ENCODE peak calls at places on chromosomes 16 and 17, in five cellular contexts. A, R, O, M and Z are unnamed samples.

GRCh38 chr16:67993207-67994036 is 5.9 kb downstream of the DPEP2 start:
- DNase-seq in A (peak), R (peak), O (peak), M (peak), Z (peak)

GRCh38 chr16:28180660-28181556 is 30.9 kb downstream of the XPO6 start:
- DNase-seq in A (no peak), R (no peak), O (peak), M (no peak), Z (peak)

GRCh38 chr16:5427571-5427970 is 330.0 kb upstream of the EEF2KMT start:
- DNase-seq in O (no peak), R (no peak), A (no peak), M (no peak), Z (no peak)

GRCh38 chr17:27049104-27049784 is 244.7 kb upstream of the WSB1 start:
- DNase-seq in A (no peak), O (no peak), R (no peak), M (no peak), Z (peak)

GRCh38 chr16:70349783-70350182 is 3.1 kb downstream of the DDX19A start:
- DNase-seq in M (no peak), A (no peak), O (no peak), R (no peak), Z (no peak)

GRCh38 chr17:29931253-29931932 is 1.4 kb upstream of the SSH2 start:
- DNase-seq in M (peak), R (no peak), A (peak), O (peak), Z (peak)

GRCh38 chr17:82492647-82493516 is 26.6 kb upstream of the FOXK2 start:
- DNase-seq in R (no peak), O (peak), A (no peak), M (no peak), Z (peak)

GRCh38 chr17:64005734-64006167 is 7.6 kb downstream of the PRR29 start:
- DNase-seq in R (peak), M (peak), A (no peak), O (no peak), Z (no peak)

GRCh38 chr17:63740464-63741181 is 976 bp downstream of the STRADA start:
- DNase-seq in O (peak), A (no peak), M (no peak), R (no peak), Z (peak)

GRCh38 chr16:87487361-87487924 is 5.4 kb downstream of the ZCCHC14 start:
- DNase-seq in R (peak), M (no peak), O (peak), A (no peak), Z (peak)

GRCh38 chr16:11346700-11347319 is 1.6 kb downstream of the RMI2 start:
- DNase-seq in A (no peak), M (no peak), R (no peak), O (no peak), Z (no peak)

GRCh38 chr17:43767713-43768059 is 9.1 kb upstream of the SOST start:
- DNase-seq in M (no peak), O (no peak), R (no peak), A (no peak), Z (no peak)

GRCh38 chr16:59412275-59412841 is 678.2 kb upstream of the GOT2 start:
- DNase-seq in A (no peak), R (no peak), M (no peak), O (peak), Z (peak)

GRCh38 chr16:29675811-29676643 is 3.0 kb upstream of the QPRT start:
- DNase-seq in A (no peak), R (no peak), M (no peak), O (peak), Z (peak)

GRCh38 chr16:2520784-2521577 is 810 bp downstream of the AMDHD2 start:
- DNase-seq in A (peak), O (no peak), M (peak), R (peak), Z (peak)

GRCh38 chr17:3879181-3879580 is 13.7 kb downstream of the CAMKK1 start:
- DNase-seq in O (peak), A (no peak), M (no peak), R (no peak), Z (no peak)

GRCh38 chr17:29140631-29141483 is 39.3 kb downstream of the MYO18A start:
- DNase-seq in R (no peak), O (no peak), M (no peak), A (peak), Z (no peak)

GRCh38 chr16:19748389-19749110 is 30.5 kb downstream of the IQCK start:
- DNase-seq in A (no peak), R (no peak), O (no peak), M (no peak), Z (peak)

GRCh38 chr16:89312598-89313299 is 95.2 kb downstream of the ZNF778 start:
- DNase-seq in O (no peak), R (no peak), M (no peak), A (no peak), Z (no peak)

GRCh38 chr17:48294989-48295892 is 134.8 kb downstream of the SKAP1 start:
- DNase-seq in R (no peak), M (no peak), A (no peak), O (no peak), Z (peak)

GRCh38 chr17:49787932-49788442 is 494 bp upstream of the KAT7 start:
- DNase-seq in R (no peak), M (no peak), A (no peak), O (peak), Z (no peak)

GRCh38 chr17:29292992-29293889 is 707 bp downstream of the NUFIP2 start:
- DNase-seq in R (peak), O (peak), M (peak), A (peak), Z (peak)

GRCh38 chr17:81931189-81931556 is 3.6 kb upstream of the MAFG start:
- DNase-seq in O (no peak), R (no peak), A (no peak), M (no peak), Z (no peak)

GRCh38 chr16:65180986-65181710 is 59.3 kb upstream of the CDH11 start:
- DNase-seq in A (no peak), R (no peak), O (no peak), M (no peak), Z (no peak)

GRCh38 chr16:15996432-15997109 is 47.2 kb downstream of the ABCC1 start:
- DNase-seq in A (no peak), R (no peak), M (peak), O (peak), Z (peak)

GRCh38 chr17:8502100-8502499 is 66.4 kb downstream of the NDEL1 start:
- DNase-seq in M (no peak), A (no peak), O (no peak), R (no peak), Z (no peak)

GRCh38 chr17:77476920-77477805 is 336.4 kb downstream of the SEC14L1 start:
- DNase-seq in O (peak), R (no peak), A (no peak), M (peak), Z (peak)

GRCh38 chr16:50884066-50884860 is 142.4 kb downstream of the CYLD start:
- DNase-seq in M (no peak), O (no peak), R (no peak), A (no peak), Z (peak)

GRCh38 chr17:4588862-4589625 is 4.7 kb downstream of the SMTNL2 start:
- DNase-seq in O (no peak), M (no peak), R (no peak), A (no peak), Z (no peak)

GRCh38 chr17:6862822-6863221 is 31.3 kb upstream of the TEKT1 start:
- DNase-seq in O (no peak), M (no peak), A (no peak), R (no peak), Z (peak)

GRCh38 chr16:89498839-89499238 is 8.5 kb upstream of the ANKRD11 start:
- DNase-seq in M (peak), R (no peak), A (no peak), O (no peak), Z (no peak)

GRCh38 chr17:29584452-29585079 is 4.9 kb downstream of the GIT1 start:
- DNase-seq in M (no peak), R (no peak), A (no peak), O (peak), Z (no peak)

GRCh38 chr16:57091990-57092785 is at the start of gene CPNE2:
- DNase-seq in R (peak), A (no peak), O (peak), M (peak), Z (peak)

GRCh38 chr17:49528966-49529365 is 33.9 kb downstream of the NGFR start:
- DNase-seq in M (no peak), R (no peak), A (no peak), O (no peak), Z (no peak)

GRCh38 chr16:67372664-67373063 is 20.6 kb downstream of the TPPP3 start:
- DNase-seq in O (peak), M (no peak), A (no peak), R (no peak), Z (peak)

DNA sequence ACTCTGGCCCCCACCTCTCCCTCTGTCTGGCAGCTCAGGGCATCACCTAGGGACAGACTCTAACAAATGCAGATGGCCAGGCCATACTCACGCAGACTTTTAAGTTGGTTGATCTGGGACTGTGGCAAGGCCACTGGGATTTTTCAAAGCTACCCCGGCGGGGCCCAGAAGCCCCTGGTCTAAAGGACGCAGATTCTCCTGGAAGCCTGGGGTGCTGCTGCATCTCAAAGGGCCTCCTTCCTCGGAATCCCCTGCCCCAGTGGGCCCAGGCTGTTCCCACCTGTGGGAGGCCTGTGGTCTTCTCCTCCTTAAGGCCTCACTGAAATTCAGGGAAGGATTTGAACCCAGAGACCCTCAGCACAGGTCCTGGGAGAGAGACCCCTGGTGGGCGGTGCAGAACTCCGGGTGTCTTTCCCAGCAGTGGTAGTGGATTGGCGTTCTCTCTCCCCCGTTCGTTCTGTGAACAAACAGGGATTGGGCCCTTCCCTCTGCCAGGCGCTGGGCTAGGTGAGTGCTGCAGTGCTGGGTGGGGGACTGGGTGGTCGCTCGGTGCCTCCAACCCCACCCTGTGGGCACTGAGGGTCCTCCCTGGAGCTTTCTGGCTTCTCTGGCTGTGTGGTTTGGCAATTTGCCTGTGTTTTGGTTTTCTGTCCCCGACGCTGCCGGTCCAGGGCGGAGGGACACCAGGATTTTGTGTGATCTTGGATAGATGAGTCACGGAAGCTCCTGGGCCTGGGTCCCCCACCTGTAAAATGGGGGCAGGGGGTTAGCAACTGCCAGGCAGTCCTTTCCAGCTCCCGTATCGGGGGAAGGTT is 160.6 kb upstream of the GSE1 start:
- DNase-seq in A (no peak), M (no peak), R (no peak), O (no peak), Z (no peak)
- TF ChIP-seq CTCF in A (no peak), M (no peak), R (no peak), O (no peak), Z (no peak)

GRCh38 chr17:66968916-66969315 is 4.4 kb downstream of the CACNG4 start:
- DNase-seq in M (no peak), R (no peak), A (no peak), O (no peak), Z (no peak)
- TF ChIP-seq CTCF in M (no peak), R (no peak), A (no peak), O (no peak), Z (no peak)

GRCh38 chr16:4092547-4093265 is 23.5 kb downstream of the ADCY9 start:
- DNase-seq in A (no peak), O (no peak), M (no peak), R (no peak), Z (no peak)

GRCh38 chr16:4091638-4092037 is 24.6 kb downstream of the ADCY9 start:
- DNase-seq in A (no peak), R (no peak), M (no peak), O (no peak), Z (no peak)

GRCh38 chr16:4093495-4094137 is 22.6 kb downstream of the ADCY9 start:
- DNase-seq in O (no peak), M (peak), A (no peak), R (no peak), Z (no peak)

GRCh38 chr16:4096509-4096908 is 19.7 kb downstream of the ADCY9 start:
- DNase-seq in R (no peak), M (no peak), O (no peak), A (no peak), Z (no peak)

DNA sequence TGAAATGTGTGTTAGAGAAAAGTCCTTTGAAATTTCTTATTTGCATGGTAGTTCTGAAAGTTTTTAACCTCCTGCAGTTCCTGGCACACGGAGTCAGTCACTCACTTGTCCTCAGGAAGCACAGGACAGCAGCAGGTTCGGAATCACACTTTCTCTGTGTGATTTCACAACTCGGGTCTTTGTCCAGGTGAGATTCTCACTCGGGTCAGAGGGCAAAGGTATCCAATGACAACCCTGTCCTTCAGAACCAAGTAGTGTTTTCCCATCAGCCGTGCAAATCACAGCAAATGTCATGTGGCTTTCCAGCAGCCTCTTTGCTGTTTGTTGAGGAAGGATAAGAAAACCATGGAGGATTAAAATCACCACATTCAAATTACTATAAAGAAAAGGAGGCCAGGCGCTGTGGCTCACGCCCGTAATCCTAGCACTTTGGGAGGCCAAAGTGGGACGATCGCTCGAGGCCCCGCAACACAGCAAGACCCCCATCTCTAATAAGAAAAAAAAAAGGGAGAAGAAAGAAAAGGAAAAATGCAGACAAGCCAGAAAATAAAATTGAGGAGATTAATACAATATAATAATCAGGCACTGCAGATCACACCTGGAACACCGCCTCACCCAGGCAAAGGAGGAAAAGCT is 22.0 kb downstream of the ADCY9 start:
- DNase-seq in R (no peak), A (no peak), O (no peak), M (no peak), Z (no peak)
- TF ChIP-seq CTCF in R (no peak), A (no peak), O (no peak), M (no peak), Z (no peak)

DNA sequence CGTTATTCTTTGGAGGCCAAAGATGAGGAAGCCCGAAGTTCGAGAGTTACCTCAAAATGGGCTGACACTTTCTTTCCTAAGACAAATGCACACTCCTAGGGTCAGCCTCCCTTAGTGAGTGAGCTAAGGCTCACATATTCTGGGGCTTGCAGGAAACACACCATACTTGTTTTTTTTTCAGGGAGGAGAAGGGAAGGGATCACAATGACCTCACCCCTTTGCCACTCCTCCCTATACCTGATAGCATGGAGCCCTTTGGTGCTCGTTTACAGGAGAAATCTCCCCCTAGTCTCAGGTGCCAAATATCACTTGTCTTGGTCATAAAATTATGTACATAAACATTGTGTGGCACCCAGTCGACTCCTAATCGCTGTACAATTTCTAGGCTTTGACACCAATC is 4.6 kb upstream of the TMEM100 start:
- DNase-seq in M (no peak), R (no peak), A (no peak), O (no peak), Z (no peak)
- TF ChIP-seq CTCF in M (no peak), R (no peak), A (no peak), O (no peak), Z (no peak)

DNA sequence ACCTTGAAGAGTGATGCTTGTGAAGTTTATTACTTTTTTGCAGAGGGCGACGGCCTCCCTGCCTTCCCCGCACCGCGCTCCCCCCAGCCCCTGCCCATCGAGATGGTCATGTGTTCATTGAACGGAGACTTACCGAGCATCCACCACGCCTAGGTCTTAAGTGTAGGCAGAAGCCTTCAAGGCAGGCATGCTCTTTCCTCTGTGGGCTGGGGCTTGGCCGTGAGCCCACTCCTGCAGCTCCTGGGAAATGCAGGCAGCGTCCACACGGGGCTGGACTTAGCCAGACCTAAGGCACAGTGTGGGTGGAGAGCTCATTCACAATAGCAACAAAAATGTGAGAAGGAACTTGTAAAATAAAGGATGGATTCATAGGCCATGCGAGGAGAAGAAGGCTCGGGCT is 19.2 kb downstream of the RNF213 start:
- DNase-seq in O (peak), M (peak), A (no peak), R (no peak), Z (peak)
- TF ChIP-seq CTCF in O (no peak), M (peak), A (no peak), R (no peak), Z (no peak)